ENCODE peak calls at places on chromosomes 13 and 19, in four cellular contexts. F, U, M and K are unnamed samples.

GRCh38 chr19:38155453-38155852 is 68.6 kb downstream of the DPF1 start:
- DNase-seq in F (peak), U (no peak), M (no peak), K (peak)

GRCh38 chr19:40321076-40321475 is 27.1 kb downstream of the C19orf47 start:
- DNase-seq in F (no peak), U (no peak), M (no peak), K (no peak)

GRCh38 chr13:65911546-65912193 is 1318.5 kb downstream of the PCDH9 start:
- DNase-seq in F (no peak), U (no peak), M (no peak), K (no peak)

GRCh38 chr19:45972944-45973525 is 630 bp downstream of the NOVA2 start:
- DNase-seq in F (no peak), U (no peak), M (peak), K (no peak)

GRCh38 chr19:5864725-5865486 is 5.4 kb downstream of the FUT5 start:
- DNase-seq in F (no peak), U (no peak), M (no peak), K (peak)

GRCh38 chr19:39127812-39128510 is 2.4 kb downstream of the PAK4 start:
- DNase-seq in F (no peak), U (no peak), M (no peak), K (no peak)

GRCh38 chr13:103883152-103883551 is 816.9 kb upstream of the SLC10A2 start:
- DNase-seq in F (peak), U (peak), M (peak), K (peak)

GRCh38 chr13:114130708-114131580 is 1.5 kb downstream of the RASA3 start:
- DNase-seq in F (peak), U (no peak), M (no peak), K (peak)

GRCh38 chr13:80337011-80337688 is 3.8 kb downstream of the SPRY2 start:
- DNase-seq in F (no peak), U (no peak), M (no peak), K (no peak)

GRCh38 chr19:38912600-38913514 is 871 bp upstream of the CCER2 start:
- DNase-seq in F (no peak), U (no peak), M (no peak), K (no peak)

GRCh38 chr13:33510350-33510749 is 224.8 kb upstream of the STARD13 start:
- DNase-seq in F (no peak), U (no peak), M (no peak), K (no peak)

GRCh38 chr13:32022292-32022691 is 9.3 kb upstream of the FRY start:
- DNase-seq in F (no peak), U (no peak), M (no peak), K (no peak)

GRCh38 chr19:33403221-33403972 is 29.9 kb downstream of the CEBPG start:
- DNase-seq in F (no peak), U (no peak), M (no peak), K (no peak)

GRCh38 chr13:20125129-20125782 is 35.6 kb downstream of the GJA3 start:
- DNase-seq in F (peak), U (no peak), M (no peak), K (no peak)

GRCh38 chr13:112244495-112245177 is 131.5 kb upstream of the SPACA7 start:
- DNase-seq in F (no peak), U (no peak), M (peak), K (no peak)

GRCh38 chr13:100673376-100673830 is 1.2 kb downstream of the TMTC4 start:
- DNase-seq in F (no peak), U (no peak), M (peak), K (peak)

GRCh38 chr19:50204811-50205675 is 1.6 kb downstream of the MYH14 start:
- DNase-seq in F (no peak), U (peak), M (peak), K (peak)

GRCh38 chr13:23505007-23505406 is 65.2 kb upstream of the TNFRSF19 start:
- DNase-seq in F (peak), U (no peak), M (no peak), K (peak)

GRCh38 chr13:38350114-38350617 is 515 bp downstream of the UFM1 start:
- DNase-seq in F (peak), U (no peak), M (peak), K (peak)

GRCh38 chr19:56294557-56294956 is 20.1 kb downstream of the ZSCAN5A start:
- DNase-seq in F (peak), U (no peak), M (no peak), K (no peak)

GRCh38 chr19:33227242-33227650 is 1.6 kb upstream of the SLC7A10 start:
- DNase-seq in F (peak), U (no peak), M (no peak), K (peak)

GRCh38 chr13:44819245-44819644 is 170.0 kb downstream of the NUFIP1 start:
- DNase-seq in F (peak), U (no peak), M (no peak), K (peak)

GRCh38 chr19:39474139-39474620 is 6.5 kb upstream of the TIMM50 start:
- DNase-seq in F (peak), U (peak), M (peak), K (peak)

GRCh38 chr13:101624210-101624922 is 171.9 kb downstream of the ITGBL1 start:
- DNase-seq in F (peak), U (no peak), M (no peak), K (peak)

GRCh38 chr19:8607386-8607785 is 3.1 kb downstream of the ADAMTS10 start:
- DNase-seq in F (peak), U (no peak), M (no peak), K (no peak)

GRCh38 chr13:45859682-45860081 is 8.1 kb upstream of the SIAH3 start:
- DNase-seq in F (no peak), U (peak), M (no peak), K (peak)

GRCh38 chr13:75440100-75440499 is 41.9 kb downstream of the TBC1D4 start:
- DNase-seq in F (no peak), U (no peak), M (no peak), K (no peak)

GRCh38 chr19:28885965-28886364 is 327.0 kb downstream of the UQCRFS1 start:
- DNase-seq in F (no peak), U (no peak), M (no peak), K (no peak)

GRCh38 chr13:31862828-31863227 is 123.5 kb downstream of the RXFP2 start:
- DNase-seq in F (no peak), U (no peak), M (no peak), K (no peak)

GRCh38 chr13:36818483-36819063 is 449 bp upstream of the RFXAP start:
- DNase-seq in F (no peak), U (no peak), M (no peak), K (no peak)

GRCh38 chr13:60509601-60510386 is 112.8 kb downstream of the TDRD3 start:
- DNase-seq in F (peak), U (no peak), M (no peak), K (no peak)

GRCh38 chr13:35961461-35962220 is 169.5 kb downstream of the DCLK1 start:
- DNase-seq in F (peak), U (no peak), M (no peak), K (no peak)

GRCh38 chr13:107450931-107451330 is 764.4 kb downstream of the LIG4 start:
- DNase-seq in F (peak), U (no peak), M (no peak), K (no peak)

GRCh38 chr13:36030670-36031331 is 100.4 kb downstream of the DCLK1 start:
- DNase-seq in F (peak), U (no peak), M (no peak), K (peak)

GRCh38 chr13:113765241-113765910 is 6.3 kb downstream of the TMEM255B start:
- DNase-seq in F (no peak), U (no peak), M (no peak), K (peak)

GRCh38 chr13:100597253-100597652 is 8.7 kb upstream of the GGACT start:
- DNase-seq in F (peak), U (no peak), M (no peak), K (no peak)

GRCh38 chr13:107866666-107867623 is 348.4 kb downstream of the LIG4 start:
- DNase-seq in F (peak), U (peak), M (peak), K (peak)

GRCh38 chr19:5016268-5016667 is 47.4 kb downstream of the KDM4B start:
- DNase-seq in F (no peak), U (no peak), M (no peak), K (no peak)

GRCh38 chr19:17393914-17394313 is at the start of gene CCDC194:
- DNase-seq in F (no peak), U (no peak), M (no peak), K (no peak)

GRCh38 chr19:17389957-17390664 is 3.9 kb downstream of the CCDC194 start:
- DNase-seq in F (no peak), U (no peak), M (no peak), K (no peak)

GRCh38 chr19:17389288-17389687 is 4.7 kb downstream of the CCDC194 start:
- DNase-seq in F (no peak), U (no peak), M (no peak), K (no peak)

GRCh38 chr19:17390665-17391370 is 3.2 kb downstream of the CCDC194 start:
- DNase-seq in F (peak), U (peak), M (peak), K (peak)

GRCh38 chr19:17391371-17392151 is 2.4 kb downstream of the CCDC194 start:
- DNase-seq in F (no peak), U (no peak), M (peak), K (no peak)
- H4K8ac ChIP-seq in F (no peak), U (no peak), M (no peak), K (no peak)

GRCh38 chr19:48635263-48635965 is 1.8 kb downstream of the DBP start:
- DNase-seq in F (no peak), U (peak), M (peak), K (no peak)

GRCh38 chr19:48633148-48634035 is 3.8 kb downstream of the DBP start:
- DNase-seq in F (no peak), U (no peak), M (no peak), K (no peak)

GRCh38 chr19:48634424-48635262 is 2.5 kb downstream of the DBP start:
- DNase-seq in F (peak), U (peak), M (peak), K (peak)

GRCh38 chr19:48632692-48633147 is 4.5 kb downstream of the DBP start:
- DNase-seq in F (peak), U (no peak), M (no peak), K (no peak)

DNA sequence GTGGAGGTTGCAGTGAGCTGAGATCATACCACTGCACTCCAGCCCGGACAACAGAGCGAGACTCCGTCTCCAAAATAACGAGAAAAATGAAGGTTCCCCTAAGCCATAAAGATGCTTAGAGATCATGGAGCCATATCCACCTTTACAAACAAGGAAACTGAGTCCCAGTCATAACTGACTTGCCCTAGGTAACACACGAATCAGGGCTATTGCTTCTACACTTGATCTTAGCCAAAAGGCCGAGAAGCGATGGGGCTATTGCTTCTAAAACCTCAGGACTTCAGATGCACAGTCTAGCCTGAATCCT is 3.2 kb downstream of the DBP start:
- DNase-seq in F (no peak), U (no peak), M (no peak), K (no peak)
- H3K4me3 ChIP-seq in F (peak), U (peak), M (peak), K (no peak)

GRCh38 chr13:49792550-49793324 is at the start of gene KPNA3:
- DNase-seq in F (peak), U (peak), M (peak), K (peak)
- H4K8ac ChIP-seq in F (peak), U (no peak), M (peak), K (no peak)

GRCh38 chr19:42529248-42529764 is 1.0 kb upstream of the CEACAM1 start:
- DNase-seq in F (peak), U (peak), M (peak), K (peak)
- H3K4me3 ChIP-seq in F (no peak), U (no peak), M (no peak), K (no peak)

GRCh38 chr19:48344892-48345291 is 18.8 kb downstream of the TMEM143 start:
- DNase-seq in F (no peak), U (no peak), M (no peak), K (no peak)
- H4K8ac ChIP-seq in F (no peak), U (no peak), M (no peak), K (no peak)

GRCh38 chr19:3047307-3048189 is 14.7 kb downstream of the TLE5 start:
- DNase-seq in F (peak), U (peak), M (peak), K (peak)
- H3K4me3 ChIP-seq in F (peak), U (peak), M (peak), K (no peak)